ENCODE peak calls at places on chromosomes 7 and 10, in six cellular contexts. J is DND-41; U is psoas muscle; V is AG04449; F is astrocyte of the spinal cord; T is effector memory CD4-positive, alpha-beta T cell. R is an unnamed sample.

GRCh38 chr10:118783776-118784542 is 29.2 kb upstream of the CACUL1 start:
- DNase-seq in J (peak; percentile 44), U (no peak), V (no peak), F (no peak), T (no peak), R (peak; percentile 60)

GRCh38 chr10:108849688-108850087 is 1073.6 kb downstream of the XPNPEP1 start:
- DNase-seq in J (no peak), U (no peak), V (no peak), F (no peak), T (no peak), R (no peak)

GRCh38 chr10:86440874-86441838 is 74.6 kb upstream of the GRID1 start:
- DNase-seq in J (no peak), U (no peak), V (peak; percentile 70), F (peak; percentile 91), T (no peak), R (no peak)

GRCh38 chr10:89633484-89633883 is 11.6 kb downstream of the PANK1 start:
- DNase-seq in J (no peak), U (no peak), V (peak; percentile 52), F (peak; percentile 82), T (no peak), R (no peak)

GRCh38 chr7:2032030-2032875 is 200.5 kb downstream of the MAD1L1 start:
- DNase-seq in J (peak; percentile 17), U (peak; percentile 15), V (no peak), F (peak; percentile 59), T (no peak), R (no peak)

GRCh38 chr7:8436965-8437364 is 3.6 kb downstream of the NXPH1 start:
- DNase-seq in J (peak; percentile 28), U (no peak), V (no peak), F (no peak), T (no peak), R (peak; percentile 33)

GRCh38 chr10:86068532-86069337 is 297.9 kb downstream of the GRID1 start:
- DNase-seq in J (no peak), U (no peak), V (no peak), F (no peak), T (no peak), R (no peak)

GRCh38 chr7:112205348-112206237 is 606 bp downstream of the DOCK4 start:
- DNase-seq in J (peak; percentile 62), U (peak; percentile 62), V (no peak), F (peak; percentile 64), T (peak; percentile 16), R (no peak)

GRCh38 chr10:3873728-3874461 is 88.9 kb upstream of the KLF6 start:
- DNase-seq in J (no peak), U (no peak), V (no peak), F (peak; percentile 83), T (no peak), R (peak; percentile 5)

GRCh38 chr10:104021246-104021645 is 54.3 kb downstream of the SLK start:
- DNase-seq in J (no peak), U (no peak), V (no peak), F (no peak), T (no peak), R (no peak)

GRCh38 chr10:111072232-111072631 is 4.6 kb upstream of the ADRA2A start:
- DNase-seq in J (no peak), U (no peak), V (no peak), F (no peak), T (no peak), R (no peak)

GRCh38 chr7:138575897-138576428 is 115.9 kb downstream of the TRIM24 start:
- DNase-seq in J (no peak), U (no peak), V (no peak), F (no peak), T (no peak), R (no peak)

GRCh38 chr7:76020031-76020714 is 25.8 kb upstream of the TMEM120A start:
- DNase-seq in J (peak; percentile 46), U (peak; percentile 83), V (no peak), F (peak; percentile 51), T (peak; percentile 37), R (peak; percentile 47)

GRCh38 chr10:63763744-63764143 is 242.5 kb downstream of the REEP3 start:
- DNase-seq in J (no peak), U (no peak), V (no peak), F (peak; percentile 16), T (no peak), R (no peak)

GRCh38 chr10:55212051-55212450 is 411.0 kb upstream of the PCDH15 start:
- DNase-seq in J (no peak), U (no peak), V (no peak), F (no peak), T (no peak), R (no peak)

GRCh38 chr7:46969303-46970130 is 612.4 kb downstream of the TNS3 start:
- DNase-seq in J (no peak), U (no peak), V (peak; percentile 41), F (peak; percentile 46), T (no peak), R (no peak)

GRCh38 chr7:3592438-3593134 is 291.5 kb downstream of the SDK1 start:
- DNase-seq in J (no peak), U (no peak), V (no peak), F (peak; percentile 15), T (no peak), R (no peak)

GRCh38 chr7:121000091-121000983 is 11.8 kb downstream of the CPED1 start:
- DNase-seq in J (peak; percentile 8), U (no peak), V (no peak), F (peak; percentile 69), T (no peak), R (no peak)
- H3K4me3 ChIP-seq in J (no peak overlapping the region), U (peak overlapping the region; percentile 42), V (peak overlapping the region; percentile 23), F (no peak overlapping the region), T (no peak overlapping the region), R (no peak overlapping the region)

GRCh38 chr10:5809541-5810154 is 3.6 kb downstream of the GDI2 start:
- DNase-seq in J (no peak), U (no peak), V (no peak), F (no peak), T (no peak), R (no peak)
- H3K4me3 ChIP-seq in J (no peak overlapping the region), U (peak overlapping the region; percentile 95), V (no peak overlapping the region), F (no peak overlapping the region), T (peak overlapping the region; percentile 19), R (no peak overlapping the region)

GRCh38 chr7:92275327-92275726 is 29.6 kb downstream of the ANKIB1 start:
- DNase-seq in J (no peak), U (no peak), V (no peak), F (no peak), T (no peak), R (no peak)

GRCh38 chr7:92279429-92280031 is 33.8 kb downstream of the ANKIB1 start:
- DNase-seq in J (no peak), U (no peak), V (no peak), F (no peak), T (no peak), R (no peak)

GRCh38 chr7:92281031-92281430 is 35.3 kb downstream of the ANKIB1 start:
- DNase-seq in J (no peak), U (no peak), V (no peak), F (no peak), T (no peak), R (no peak)

GRCh38 chr7:92276486-92276885 is 30.7 kb downstream of the ANKIB1 start:
- DNase-seq in J (no peak), U (no peak), V (no peak), F (no peak), T (no peak), R (no peak)
- H3K4me3 ChIP-seq in J (no peak overlapping the region), U (no peak overlapping the region), V (no peak overlapping the region), F (no peak overlapping the region), T (no peak overlapping the region), R (no peak overlapping the region)

DNA sequence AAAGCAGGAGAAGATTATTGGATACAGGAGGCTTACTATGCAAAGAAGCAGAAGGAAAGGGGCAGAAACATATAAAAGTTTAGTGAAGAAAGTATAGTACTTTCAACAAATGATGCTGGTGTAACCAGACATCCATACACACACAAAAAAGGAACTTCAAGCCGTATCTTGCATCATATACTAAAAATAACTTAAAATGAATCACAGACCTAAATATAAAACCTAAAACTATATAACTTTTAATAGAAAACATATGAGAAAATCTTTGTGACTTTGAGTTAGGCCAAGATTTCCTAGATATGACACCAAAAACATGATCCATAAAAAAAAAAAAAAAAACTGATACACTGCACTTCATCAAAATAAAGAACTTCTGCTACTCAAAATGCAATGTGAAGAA is 40.9 kb downstream of the NUDCD3 start:
- DNase-seq in J (no peak), U (no peak), V (no peak), F (peak; percentile 25), T (no peak), R (no peak)
- H3K4me3 ChIP-seq in J (no peak overlapping the region), U (no peak overlapping the region), V (no peak overlapping the region), F (no peak overlapping the region), T (no peak overlapping the region), R (no peak overlapping the region)

DNA sequence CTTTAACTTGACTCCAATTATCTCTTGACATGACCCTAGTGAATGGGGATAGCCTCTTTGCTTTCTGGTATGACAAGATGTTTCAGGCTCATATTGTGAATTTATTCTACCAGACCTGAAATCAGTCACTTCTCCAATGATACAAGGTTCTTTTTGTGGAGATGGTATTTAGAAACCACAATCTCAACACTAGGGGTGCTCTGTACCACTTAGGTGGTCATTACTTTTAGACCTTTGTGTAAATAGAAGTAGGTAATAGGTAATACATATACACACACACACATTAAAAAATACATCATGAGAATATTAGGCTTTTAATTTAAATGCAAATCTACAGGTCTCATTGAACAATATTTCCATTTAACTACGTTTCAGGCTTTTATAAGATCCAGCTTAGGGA is 199.0 kb upstream of the RHOBTB1 start:
- DNase-seq in J (no peak), U (no peak), V (no peak), F (no peak), T (no peak), R (no peak)
- H3K4me3 ChIP-seq in J (no peak overlapping the region), U (no peak overlapping the region), V (no peak overlapping the region), F (no peak overlapping the region), T (no peak overlapping the region), R (no peak overlapping the region)

GRCh38 chr7:27141138-27141537 is 2.3 kb downstream of the HOXA5 start:
- DNase-seq in J (no peak), U (no peak), V (no peak), F (peak; percentile 59), T (no peak), R (no peak)

GRCh38 chr7:27140108-27140842 is 3.2 kb downstream of the HOXA5 start:
- DNase-seq in J (no peak), U (no peak), V (no peak), F (peak; percentile 73), T (no peak), R (no peak)

GRCh38 chr7:27137603-27138410 is 5.7 kb downstream of the HOXA5 start:
- DNase-seq in J (no peak), U (no peak), V (no peak), F (peak; percentile 64), T (no peak), R (no peak)

GRCh38 chr7:27138987-27139334 is 4.5 kb downstream of the HOXA5 start:
- DNase-seq in J (no peak), U (no peak), V (no peak), F (no peak), T (no peak), R (no peak)

GRCh38 chr7:27139335-27140107 is 4.0 kb downstream of the HOXA5 start:
- DNase-seq in J (no peak), U (no peak), V (no peak), F (peak; percentile 40), T (no peak), R (no peak)
- H3K4me3 ChIP-seq in J (no peak overlapping the region), U (peak overlapping the region; percentile 13), V (no peak overlapping the region), F (peak overlapping the region; percentile 65), T (no peak overlapping the region), R (no peak overlapping the region)

GRCh38 chr7:5494683-5495561 is 71.3 kb upstream of the TNRC18 start:
- DNase-seq in J (peak; percentile 77), U (peak; percentile 73), V (no peak), F (peak; percentile 74), T (peak; percentile 60), R (peak; percentile 79)
- H3K4me3 ChIP-seq in J (no peak overlapping the region), U (peak overlapping the region; percentile 37), V (no peak overlapping the region), F (no peak overlapping the region), T (no peak overlapping the region), R (no peak overlapping the region)

GRCh38 chr10:49106451-49106850 is 8.9 kb downstream of the VSTM4 start:
- DNase-seq in J (no peak), U (no peak), V (no peak), F (no peak), T (no peak), R (no peak)
- H3K4me3 ChIP-seq in J (no peak overlapping the region), U (no peak overlapping the region), V (no peak overlapping the region), F (no peak overlapping the region), T (no peak overlapping the region), R (no peak overlapping the region)